ENCODE peak calls at places on chromosomes 11 and 22, in six cellular contexts. I, C, S, Y, Q and A are unnamed samples.

GRCh38 chr22:19559324-19559811 is 35.2 kb upstream of the CLDN5 start:
- DNase-seq in I (no peak), C (no peak), S (no peak), Y (no peak), Q (peak), A (no peak)

GRCh38 chr11:4184163-4184916 is 89.7 kb downstream of the RRM1 start:
- DNase-seq in I (no peak), C (no peak), S (no peak), Y (no peak), Q (no peak), A (no peak)

GRCh38 chr11:65493367-65494176 is 5.3 kb upstream of the MALAT1 start:
- DNase-seq in I (peak), C (no peak), S (peak), Y (peak), Q (peak), A (peak)

GRCh38 chr11:118652681-118653181 is 26.7 kb downstream of the TREH start:
- DNase-seq in I (peak), C (no peak), S (no peak), Y (no peak), Q (no peak), A (no peak)

GRCh38 chr22:31652911-31653684 is 8.9 kb downstream of the PISD start:
- DNase-seq in I (no peak), C (no peak), S (no peak), Y (no peak), Q (no peak), A (no peak)

GRCh38 chr11:125146232-125146631 is 18.3 kb upstream of the PKNOX2 start:
- DNase-seq in I (no peak), C (no peak), S (no peak), Y (no peak), Q (peak), A (no peak)

GRCh38 chr11:71962428-71963038 is 33.7 kb downstream of the RNF121 start:
- DNase-seq in I (no peak), C (no peak), S (no peak), Y (no peak), Q (no peak), A (peak)

GRCh38 chr11:17768547-17768946 is 34.0 kb downstream of the KCNC1 start:
- DNase-seq in I (no peak), C (no peak), S (no peak), Y (no peak), Q (no peak), A (no peak)

GRCh38 chr22:30733081-30733680 is 38.5 kb downstream of the OSBP2 start:
- DNase-seq in I (no peak), C (no peak), S (no peak), Y (peak), Q (no peak), A (no peak)